ENCODE peak calls at places on chromosome 15, in eight cellular contexts. N is heart right ventricle, Y is OCI-LY7, D is Peyer's patch, W is ascending aorta, L is thoracic aorta, X is right cardiac atrium, B is BE2C. G is an unnamed sample. For H3K4me1, the result is how much of the 10 kb centered on the place peaks cover.

GRCh38 chr15:90086868-90087268 is 15.4 kb downstream of the IDH2 start:
- DNase-seq in D (no peak), W (no peak), L (no peak), N (no peak), Y (peak), B (peak), X (no peak), G (no peak)

GRCh38 chr15:70447927-70448698 is 315.2 kb downstream of the UACA start:
- DNase-seq in W (no peak), B (peak), X (peak), L (no peak), N (peak), D (no peak), Y (no peak), G (peak)

GRCh38 chr15:71737761-71738160 is 72.6 kb upstream of the NR2E3 start:
- DNase-seq in B (no peak), W (no peak), L (no peak), N (no peak), D (no peak), X (no peak), Y (no peak), G (no peak)

GRCh38 chr15:78000089-78000926 is 77.2 kb downstream of the TBC1D2B start:
- DNase-seq in Y (peak), D (peak), B (peak), N (peak), W (no peak), X (peak), L (no peak), G (peak)

GRCh38 chr15:49495993-49496747 is 73.1 kb downstream of the FGF7 start:
- DNase-seq in X (no peak), L (no peak), N (no peak), W (no peak), Y (no peak), D (no peak), B (no peak), G (no peak)

GRCh38 chr15:64530472-64530871 is 70.1 kb downstream of the ZNF609 start:
- DNase-seq in N (no peak), L (no peak), W (no peak), Y (no peak), B (no peak), D (no peak), X (no peak), G (no peak)

GRCh38 chr15:88651971-88652370 is 13.2 kb downstream of the ISG20 start:
- DNase-seq in X (no peak), B (no peak), L (no peak), D (peak), N (no peak), Y (no peak), W (no peak), G (no peak)

GRCh38 chr15:56468271-56468912 is 3.5 kb upstream of the MNS1 start:
- DNase-seq in X (no peak), B (no peak), N (no peak), D (no peak), Y (peak), L (no peak), W (no peak), G (peak)

GRCh38 chr15:66563566-66564110 is 2.2 kb downstream of the LCTL start:
- DNase-seq in W (no peak), B (no peak), Y (no peak), D (no peak), N (no peak), L (no peak), X (no peak), G (no peak)

GRCh38 chr15:69994429-69995201 is 103.1 kb downstream of the TLE3 start:
- DNase-seq in Y (peak), D (no peak), N (no peak), W (no peak), X (no peak), L (no peak), B (no peak), G (no peak)

GRCh38 chr15:68407886-68408500 is 24.0 kb downstream of the ITGA11 start:
- DNase-seq in X (no peak), Y (no peak), W (peak), L (no peak), D (no peak), N (no peak), B (no peak), G (no peak)

GRCh38 chr15:65189102-65189740 is 4.1 kb upstream of the CLPX start:
- DNase-seq in L (no peak), X (no peak), D (no peak), B (peak), Y (peak), W (no peak), N (no peak), G (no peak)

GRCh38 chr15:68042156-68042854 is 11.8 kb upstream of the PIAS1 start:
- DNase-seq in W (no peak), B (no peak), Y (no peak), D (no peak), X (no peak), N (no peak), L (no peak), G (no peak)

GRCh38 chr15:70086636-70087035 is 11.1 kb downstream of the TLE3 start:
- DNase-seq in W (no peak), Y (peak), X (no peak), B (no peak), D (no peak), N (no peak), L (no peak), G (no peak)

GRCh38 chr15:80974914-80975313 is 14.7 kb downstream of the MESD start:
- DNase-seq in N (no peak), B (no peak), D (no peak), X (no peak), Y (no peak), W (no peak), L (no peak), G (no peak)

GRCh38 chr15:74725241-74725774 is at the start of gene CYP1A1:
- DNase-seq in W (no peak), N (peak), D (no peak), L (no peak), B (no peak), Y (no peak), X (peak), G (no peak)

GRCh38 chr15:89783111-89783860 is 7.2 kb downstream of the MESP2 start:
- DNase-seq in B (peak), W (no peak), L (no peak), Y (no peak), X (peak), D (peak), N (no peak), G (no peak)

GRCh38 chr15:68930268-68931022 is at the start of gene SPESP1:
- DNase-seq in B (peak), D (peak), L (no peak), Y (no peak), N (peak), W (peak), X (peak), G (peak)

GRCh38 chr15:77047013-77047412 is 23.9 kb downstream of the TSPAN3 start:
- DNase-seq in W (no peak), B (no peak), D (no peak), X (no peak), L (no peak), N (no peak), Y (no peak), G (no peak)

GRCh38 chr15:67943961-67944674 is 104.3 kb upstream of the RNU6-1 start:
- DNase-seq in Y (no peak), D (no peak), X (peak), W (peak), L (peak), N (peak), B (no peak), G (no peak)

GRCh38 chr15:41416162-41416741 is 643 bp upstream of the RTF1 start:
- DNase-seq in L (no peak), X (no peak), D (no peak), B (no peak), W (no peak), Y (no peak), N (no peak), G (no peak)

GRCh38 chr15:59199775-59200465 is 6.7 kb upstream of the LDHAL6B start:
- DNase-seq in B (no peak), Y (no peak), N (no peak), X (no peak), D (no peak), L (no peak), W (no peak), G (no peak)

GRCh38 chr15:52252781-52253180 is 42.8 kb downstream of the MYO5C start:
- DNase-seq in X (no peak), Y (no peak), L (no peak), D (no peak), W (no peak), B (no peak), N (no peak), G (no peak)

GRCh38 chr15:66269326-66270090 is 16.0 kb upstream of the MEGF11 start:
- DNase-seq in D (no peak), L (no peak), Y (no peak), N (no peak), X (no peak), W (no peak), B (peak), G (no peak)

GRCh38 chr15:36940207-36940606 is 160.1 kb downstream of the MEIS2 start:
- DNase-seq in L (no peak), D (no peak), W (no peak), X (no peak), B (no peak), N (no peak), Y (no peak), G (no peak)

GRCh38 chr15:36941798-36942197 is 158.6 kb downstream of the MEIS2 start:
- DNase-seq in N (no peak), Y (no peak), B (no peak), L (no peak), X (no peak), D (no peak), W (no peak), G (no peak)

GRCh38 chr15:36943496-36944361 is 156.6 kb downstream of the MEIS2 start:
- DNase-seq in W (no peak), D (no peak), B (no peak), Y (no peak), N (no peak), X (no peak), L (no peak), G (no peak)

GRCh38 chr15:36940636-36941285 is 159.6 kb downstream of the MEIS2 start:
- DNase-seq in L (no peak), N (no peak), W (no peak), D (no peak), Y (no peak), B (no peak), X (no peak), G (no peak)

GRCh38 chr15:36942248-36942827 is 158.0 kb downstream of the MEIS2 start:
- DNase-seq in L (no peak), B (no peak), X (no peak), N (no peak), Y (no peak), D (no peak), W (no peak), G (no peak)
- H3K4me3 ChIP-seq in L (no peak), B (no peak), X (no peak), N (no peak), Y (no peak), D (no peak), W (no peak), G (no peak)

GRCh38 chr15:99345242-99345641 is 94.0 kb downstream of the LRRC28 start:
- DNase-seq in B (no peak), Y (no peak), X (no peak), D (no peak), W (no peak), N (no peak), L (no peak), G (no peak)

GRCh38 chr15:99343836-99344551 is 92.7 kb downstream of the LRRC28 start:
- DNase-seq in W (no peak), B (peak), X (peak), Y (peak), N (peak), L (no peak), D (no peak), G (no peak)

GRCh38 chr15:99344639-99345038 is 93.4 kb downstream of the LRRC28 start:
- DNase-seq in D (no peak), L (no peak), X (no peak), N (no peak), B (no peak), Y (no peak), W (no peak), G (no peak)

GRCh38 chr15:99347609-99348008 is 96.3 kb downstream of the LRRC28 start:
- DNase-seq in B (no peak), W (no peak), L (no peak), X (no peak), Y (no peak), D (no peak), N (no peak), G (no peak)

DNA sequence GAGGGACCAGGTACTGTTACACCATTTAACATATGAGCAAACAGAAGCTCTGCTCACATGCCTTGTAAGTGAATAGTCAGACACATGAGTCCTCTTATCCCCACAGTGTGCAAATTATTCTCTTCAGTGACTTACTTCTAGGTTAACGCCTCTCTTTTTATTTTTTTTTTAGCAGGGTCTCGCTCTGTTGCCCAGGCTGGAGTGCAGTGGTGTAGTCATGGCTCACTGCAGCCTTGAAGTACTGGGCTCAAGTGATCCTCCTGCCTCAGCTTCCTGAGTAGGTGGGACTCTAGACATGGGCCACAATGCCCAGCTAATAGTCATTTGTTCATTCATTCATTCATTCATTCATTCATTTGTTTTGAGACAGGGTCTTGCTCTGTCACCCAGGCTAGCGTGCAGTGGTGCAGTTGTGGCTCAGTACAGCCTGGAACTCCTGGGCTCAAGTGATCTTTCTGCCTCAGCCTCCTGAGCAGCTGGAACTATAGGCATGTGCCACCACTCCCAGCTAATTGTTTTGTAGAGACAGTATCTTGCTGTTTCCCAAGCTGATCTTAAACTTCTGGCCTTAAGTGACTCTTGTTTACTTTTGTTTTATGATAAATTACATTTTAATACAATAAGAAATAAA is 94.7 kb downstream of the LRRC28 start:
- DNase-seq in D (no peak), Y (peak), L (no peak), X (no peak), W (no peak), N (no peak), B (no peak), G (no peak)
- H3K4me1 ChIP-seq in D (under half), Y (under half), L (under half), X (under half), W (under half), N (under half), B (under half), G (under half)

GRCh38 chr15:32957219-32957618 is 237.3 kb downstream of the FMN1 start:
- DNase-seq in Y (no peak), N (no peak), B (no peak), X (no peak), L (no peak), W (no peak), D (no peak), G (no peak)
- H3K4me3 ChIP-seq in Y (no peak), N (no peak), B (no peak), X (no peak), L (no peak), W (no peak), D (no peak), G (no peak)

GRCh38 chr15:39291690-39292089 is 289.2 kb upstream of the THBS1 start:
- DNase-seq in L (no peak), D (no peak), B (no peak), W (no peak), X (no peak), Y (no peak), N (no peak), G (no peak)
- H3K4me1 ChIP-seq in L (under half), D (under half), B (under half), W (under half), X (under half), Y (under half), N (under half), G (under half)

GRCh38 chr15:25694238-25694584 is 168.9 kb downstream of the ATP10A start:
- DNase-seq in N (no peak), Y (no peak), B (no peak), W (peak), L (no peak), X (no peak), D (no peak), G (no peak)
- H3K4me3 ChIP-seq in N (no peak), Y (no peak), B (no peak), W (no peak), L (no peak), X (no peak), D (no peak), G (no peak)

G was measured in CD8-positive, alpha-beta memory T cell.